ENCODE peak calls at places on chromosomes 4 and X, in ten cellular contexts. C is CD8-positive, alpha-beta T cell; B is cardiac fibroblast; V is Peyer's patch; H is fibroblast of pulmonary artery; N is H9; J is stomach; W is astrocyte of the spinal cord; F is esophagus squamous epithelium; M is lower lobe of right lung. T is an unnamed sample.

GRCh38 chrX:2819345-2820130 is 9.2 kb upstream of the GYG2 start:
- DNase-seq in C (no peak), N (no peak), J (no peak), F (no peak), V (no peak), M (no peak), W (peak), B (peak), H (peak), T (no peak)

GRCh38 chrX:69060631-69061408 is 104.4 kb downstream of the PJA1 start:
- DNase-seq in M (no peak), C (peak), N (peak), J (peak), B (peak), F (no peak), W (peak), V (no peak), H (peak), T (peak)

GRCh38 chr4:145619639-145619996 is 433 bp downstream of the MMAA start:
- DNase-seq in J (peak), W (no peak), B (peak), F (no peak), N (no peak), V (peak), C (no peak), H (peak), M (peak), T (no peak)

GRCh38 chr4:98794565-98795205 is 134.2 kb downstream of the EIF4E start:
- DNase-seq in H (peak), J (no peak), V (no peak), C (no peak), N (peak), F (no peak), W (peak), B (peak), M (no peak), T (no peak)

GRCh38 chr4:174284181-174284886 is 623 bp downstream of the CEP44 start:
- DNase-seq in M (no peak), W (peak), H (peak), J (no peak), C (no peak), V (no peak), N (no peak), F (no peak), B (peak), T (no peak)

GRCh38 chr4:1413687-1414479 is 7.6 kb upstream of the NKX1-1 start:
- DNase-seq in W (no peak), H (no peak), J (peak), C (no peak), N (peak), F (no peak), V (no peak), M (peak), B (no peak), T (no peak)

GRCh38 chr4:48813984-48814383 is 16.9 kb upstream of the OCIAD1 start:
- DNase-seq in B (no peak), M (no peak), W (no peak), F (no peak), J (no peak), H (no peak), V (no peak), N (no peak), C (no peak), T (no peak)

GRCh38 chr4:74796631-74797030 is 2.3 kb upstream of the BTC start:
- DNase-seq in M (no peak), J (no peak), N (no peak), C (no peak), B (no peak), F (no peak), V (no peak), H (no peak), W (no peak), T (no peak)

GRCh38 chrX:42143866-42144592 is 220.7 kb upstream of the CASK start:
- DNase-seq in M (no peak), N (no peak), C (no peak), B (no peak), H (peak), F (no peak), V (no peak), W (no peak), J (no peak), T (no peak)

GRCh38 chrX:24124227-24124799 is 25.2 kb upstream of the ZFX start:
- DNase-seq in N (no peak), W (no peak), F (no peak), C (no peak), H (no peak), V (no peak), J (no peak), B (no peak), M (no peak), T (no peak)

GRCh38 chr4:122833999-122834398 is 7.4 kb downstream of the FGF2 start:
- DNase-seq in F (no peak), J (no peak), C (no peak), N (no peak), V (no peak), W (no peak), H (no peak), B (no peak), M (no peak), T (no peak)

GRCh38 chr4:178752954-178753525 is 1310.8 kb upstream of the AGA start:
- DNase-seq in V (no peak), W (no peak), H (no peak), J (no peak), N (no peak), B (no peak), C (no peak), F (no peak), M (no peak), T (no peak)

GRCh38 chr4:42136371-42136770 is 16.1 kb downstream of the BEND4 start:
- DNase-seq in V (no peak), B (no peak), W (no peak), M (no peak), N (no peak), J (no peak), F (no peak), C (no peak), H (no peak), T (no peak)

GRCh38 chr4:107997794-107998193 is 8.1 kb downstream of the HADH start:
- DNase-seq in M (no peak), F (no peak), V (no peak), H (no peak), J (no peak), N (no peak), C (no peak), W (no peak), B (no peak), T (no peak)

GRCh38 chr4:170124391-170124790 is 34.6 kb upstream of the AADAT start:
- DNase-seq in B (no peak), N (no peak), H (no peak), M (no peak), V (no peak), J (no peak), C (no peak), F (no peak), W (no peak), T (no peak)

GRCh38 chr4:22991576-22991975 is 298.8 kb downstream of the GBA3 start:
- DNase-seq in J (no peak), C (no peak), B (no peak), F (no peak), V (no peak), W (no peak), H (no peak), M (no peak), N (no peak), T (no peak)

GRCh38 chrX:64428371-64428770 is 33.1 kb upstream of the MTMR8 start:
- DNase-seq in F (no peak), C (no peak), W (no peak), B (no peak), V (no peak), H (no peak), J (no peak), M (no peak), N (no peak), T (no peak)

GRCh38 chr4:57157611-57158137 is 47.5 kb upstream of the IGFBP7 start:
- DNase-seq in C (no peak), F (no peak), W (no peak), V (no peak), N (no peak), H (no peak), M (no peak), B (no peak), J (no peak), T (no peak)

GRCh38 chrX:12887767-12888166 is 18.7 kb upstream of the TLR8 start:
- DNase-seq in M (no peak), J (no peak), V (no peak), F (no peak), N (no peak), H (no peak), C (no peak), B (no peak), W (no peak), T (no peak)

GRCh38 chr4:148061139-148061476 is 329.2 kb downstream of the ARHGAP10 start:
- DNase-seq in M (no peak), B (no peak), J (no peak), W (no peak), H (no peak), C (no peak), V (no peak), F (no peak), N (no peak), T (no peak)

GRCh38 chrX:7318661-7319060 is 170.7 kb upstream of the PUDP start:
- DNase-seq in V (no peak), B (no peak), F (no peak), M (no peak), N (no peak), W (no peak), C (no peak), H (no peak), J (no peak), T (no peak)

GRCh38 chr4:7960017-7960789 is 20.5 kb upstream of the AFAP1 start:
- DNase-seq in B (no peak), N (no peak), M (no peak), V (no peak), J (no peak), C (no peak), F (no peak), H (no peak), W (no peak), T (no peak)

GRCh38 chrX:21800344-21800770 is 39.1 kb upstream of the MBTPS2 start:
- DNase-seq in H (no peak), J (no peak), V (no peak), N (no peak), F (no peak), M (no peak), W (peak), B (no peak), C (no peak), T (no peak)

GRCh38 chrX:21838937-21839333 is 482 bp upstream of the MBTPS2 start:
- DNase-seq in V (no peak), B (peak), C (no peak), J (no peak), M (no peak), W (no peak), F (no peak), N (no peak), H (peak), T (no peak)

GRCh38 chr4:55830048-55830447 is 10.5 kb downstream of the EXOC1L start:
- DNase-seq in C (no peak), B (no peak), F (no peak), W (no peak), V (no peak), H (no peak), M (no peak), J (no peak), N (no peak), T (no peak)

GRCh38 chr4:175422331-175422730 is 389.7 kb downstream of the GPM6A start:
- DNase-seq in N (no peak), V (no peak), B (no peak), J (no peak), F (no peak), M (no peak), C (no peak), H (no peak), W (peak), T (no peak)

GRCh38 chrX:73577368-73577767 is 14.4 kb downstream of the CHIC1 start:
- DNase-seq in J (no peak), N (no peak), W (peak), C (no peak), M (no peak), F (no peak), B (peak), V (no peak), H (peak), T (no peak)

GRCh38 chr4:153222790-153223417 is 18.7 kb downstream of the TRIM2 start:
- DNase-seq in W (peak), N (peak), F (no peak), M (peak), H (peak), C (peak), J (peak), V (peak), B (peak), T (peak)

GRCh38 chrX:38770152-38770551 is 31.1 kb upstream of the MID1IP1 start:
- DNase-seq in W (no peak), C (no peak), M (no peak), F (no peak), V (no peak), B (no peak), N (no peak), H (no peak), J (no peak), T (no peak)

GRCh38 chr4:42237451-42237850 is 85.0 kb upstream of the BEND4 start:
- DNase-seq in N (no peak), F (no peak), H (no peak), B (no peak), V (no peak), M (no peak), W (no peak), J (no peak), C (no peak), T (no peak)

GRCh38 chr4:45692131-45692530 is 431.7 kb downstream of the GABRG1 start:
- DNase-seq in M (no peak), V (no peak), N (no peak), H (no peak), B (no peak), J (no peak), C (no peak), F (no peak), W (no peak), T (no peak)

GRCh38 chr4:140256941-140257340 is 103.0 kb upstream of the MAML3 start:
- DNase-seq in M (no peak), C (no peak), J (no peak), F (no peak), N (no peak), W (no peak), V (no peak), H (no peak), B (no peak), T (no peak)

GRCh38 chr4:10461091-10461849 is 4.0 kb upstream of the ZNF518B start:
- DNase-seq in B (peak), V (peak), M (peak), F (no peak), H (peak), N (peak), C (peak), W (peak), J (peak), T (peak)

GRCh38 chr4:57553695-57554094 is 443.5 kb upstream of the IGFBP7 start:
- DNase-seq in F (no peak), C (no peak), M (no peak), B (no peak), W (no peak), N (no peak), H (no peak), J (no peak), V (no peak), T (no peak)

GRCh38 chr4:22216278-22216677 is 267.7 kb upstream of the KCNIP4 start:
- DNase-seq in W (no peak), V (no peak), M (no peak), F (no peak), J (no peak), B (no peak), H (no peak), C (no peak), N (no peak), T (no peak)

GRCh38 chr4:1810765-1811164 is 17.7 kb downstream of the FGFR3 start:
- DNase-seq in M (no peak), C (no peak), B (no peak), V (no peak), J (no peak), F (no peak), W (no peak), H (no peak), N (no peak), T (no peak)

GRCh38 chrX:150548684-150549083 is 19.7 kb upstream of the MTM1 start:
- DNase-seq in B (peak), W (peak), J (no peak), C (no peak), M (no peak), H (peak), V (no peak), F (no peak), N (no peak), T (no peak)

GRCh38 chr4:181597766-181598165 is 645.4 kb upstream of the TENM3 start:
- DNase-seq in M (no peak), H (no peak), N (no peak), J (no peak), B (no peak), V (no peak), F (no peak), W (peak), C (no peak), T (no peak)

GRCh38 chr4:122914292-122914904 is 8.0 kb downstream of the NUDT6 start:
- DNase-seq in M (no peak), C (no peak), J (no peak), B (peak), V (no peak), H (peak), N (no peak), W (peak), F (no peak), T (no peak)

GRCh38 chrX:152928761-152929400 is 31.0 kb downstream of the ZNF185 start:
- DNase-seq in B (no peak), V (no peak), N (no peak), F (no peak), H (no peak), J (no peak), C (no peak), W (no peak), M (no peak), T (no peak)
- TF ChIP-seq CTCF in B (no peak), V (no peak), N (no peak), F (no peak), H (no peak), J (no peak), C (no peak), W (no peak), M (no peak), T (no peak)

GRCh38 chrX:1450381-1451161 is 2.1 kb downstream of the ASMTL start:
- DNase-seq in H (no peak), W (no peak), C (peak), J (no peak), V (peak), F (no peak), N (peak), M (no peak), B (no peak), T (peak)

GRCh38 chrX:1453390-1453783 is 678 bp upstream of the ASMTL start:
- DNase-seq in H (no peak), J (no peak), B (no peak), F (no peak), C (no peak), N (no peak), W (no peak), M (peak), V (no peak), T (no peak)

GRCh38 chrX:1451251-1451675 is 1.4 kb downstream of the ASMTL start:
- DNase-seq in C (peak), B (no peak), J (no peak), W (no peak), M (no peak), V (peak), H (no peak), F (no peak), N (peak), T (no peak)

GRCh38 chrX:1452497-1453389 is at the start of gene ASMTL:
- DNase-seq in B (peak), W (peak), V (peak), J (peak), F (no peak), M (peak), C (peak), H (peak), N (peak), T (peak)

GRCh38 chrX:1451676-1452496 is 823 bp downstream of the ASMTL start:
- DNase-seq in W (no peak), V (peak), C (peak), B (no peak), M (no peak), N (peak), H (no peak), J (peak), F (no peak), T (no peak)
- TF ChIP-seq CTCF in W (no peak), V (no peak), C (no peak), B (no peak), M (no peak), N (no peak), H (no peak), J (no peak), F (no peak), T (no peak)

DNA sequence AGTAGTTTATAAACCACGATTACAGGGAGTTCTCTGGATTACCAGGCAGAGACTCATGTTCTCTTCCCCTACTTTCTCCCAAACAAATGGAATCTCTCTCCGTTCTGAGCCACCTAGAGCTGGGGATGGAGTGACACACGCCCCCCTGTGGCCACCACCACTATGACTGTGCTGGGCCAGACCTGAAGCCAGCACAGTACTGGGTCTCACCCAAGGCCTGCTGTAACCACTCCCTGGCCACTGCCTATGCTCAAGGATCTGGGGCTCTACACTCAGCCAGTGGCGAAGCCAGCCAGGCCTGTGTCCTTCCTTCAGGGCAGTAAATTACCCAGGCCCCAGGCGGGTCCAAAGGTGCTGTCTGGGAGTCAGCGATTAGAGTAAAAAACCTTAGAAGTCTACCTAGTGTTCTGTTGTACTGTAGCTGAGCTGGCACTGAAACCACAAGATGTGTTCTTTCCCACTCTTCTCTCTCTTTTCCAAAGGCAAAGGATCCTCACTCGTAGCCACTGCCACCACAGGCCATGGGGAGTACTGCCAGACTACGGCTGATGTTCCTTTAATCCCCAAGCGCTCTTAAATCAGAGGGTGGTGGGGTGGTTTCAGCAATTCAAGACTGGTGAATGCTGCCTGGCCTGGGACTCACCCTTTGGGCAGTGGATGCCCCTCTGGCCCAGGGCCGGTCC is 412.2 kb upstream of the ARX start:
- DNase-seq in W (no peak), H (no peak), V (no peak), N (peak), F (no peak), M (no peak), J (no peak), B (no peak), C (no peak), T (no peak)
- TF ChIP-seq CTCF in W (no peak), H (no peak), V (no peak), N (peak), F (no peak), M (no peak), J (no peak), B (no peak), C (no peak), T (peak)

DNA sequence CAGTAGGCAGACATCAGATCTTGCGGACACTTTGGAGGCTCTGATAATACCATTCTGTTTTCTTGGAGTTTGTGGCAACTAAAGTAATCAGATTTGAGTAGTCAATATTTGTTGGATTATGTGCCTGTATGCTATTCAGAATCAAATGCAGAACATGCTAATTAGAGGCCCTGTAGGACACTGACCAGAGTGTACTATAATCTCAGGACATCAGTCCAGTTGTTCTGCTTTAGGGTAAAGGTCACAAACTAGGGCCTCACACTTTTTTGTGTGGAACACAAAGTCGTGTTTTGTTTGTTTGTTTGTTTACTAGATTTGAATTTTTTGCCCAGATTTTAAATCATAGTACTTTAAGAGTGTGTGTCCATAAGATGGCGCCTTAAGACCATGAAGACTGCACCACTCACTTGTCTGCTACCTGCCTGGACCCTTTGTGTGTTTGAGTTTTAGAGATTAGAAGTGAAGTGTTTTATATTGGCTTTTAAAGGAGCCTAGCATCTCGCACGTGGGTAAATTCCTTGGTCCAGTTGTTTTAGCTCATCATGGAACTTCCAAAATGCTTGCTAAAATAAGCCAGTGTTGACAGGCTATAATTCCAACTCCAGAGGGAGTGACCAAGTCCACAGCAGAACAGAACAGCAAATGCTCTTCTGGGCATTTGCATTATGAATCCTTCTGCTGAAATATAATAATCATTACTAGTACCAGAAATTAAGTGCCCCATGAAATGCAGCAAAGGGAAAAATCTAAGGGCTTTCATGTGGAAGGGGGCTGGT is 34.7 kb downstream of the IL13RA1 start:
- DNase-seq in C (no peak), H (peak), V (no peak), F (no peak), B (peak), M (no peak), J (no peak), W (no peak), N (no peak), T (no peak)
- TF ChIP-seq CTCF in C (no peak), H (no peak), V (no peak), F (no peak), B (no peak), M (no peak), J (no peak), W (no peak), N (peak), T (no peak)

GRCh38 chrX:46381630-46382029 is 163.6 kb downstream of the ZNF674 start:
- DNase-seq in W (no peak), V (no peak), F (no peak), C (no peak), H (peak), B (peak), J (no peak), M (no peak), N (peak), T (no peak)
- TF ChIP-seq CTCF in W (peak), V (no peak), F (peak), C (no peak), H (peak), B (peak), J (no peak), M (peak), N (peak), T (no peak)

GRCh38 chr4:138062929-138063328 is 179.2 kb downstream of the SLC7A11 start:
- DNase-seq in N (peak), F (no peak), B (peak), V (no peak), C (no peak), M (no peak), J (no peak), W (peak), H (peak), T (no peak)
- TF ChIP-seq CTCF in N (peak), F (no peak), B (peak), V (no peak), C (no peak), M (no peak), J (no peak), W (peak), H (peak), T (no peak)

GRCh38 chrX:15398874-15399273 is 14.7 kb upstream of the VEGFD start:
- DNase-seq in F (no peak), V (no peak), J (no peak), M (no peak), W (no peak), B (no peak), N (no peak), C (no peak), H (no peak), T (no peak)
- TF ChIP-seq CTCF in F (no peak), V (no peak), J (no peak), M (no peak), W (no peak), B (no peak), N (no peak), C (no peak), H (no peak), T (no peak)